ENCODE peak calls at places on chromosomes 2 and 18, in four cellular contexts. C, H, F and T are unnamed samples.

GRCh38 chr2:61675204-61675603 is 137.0 kb upstream of the XPO1 start:
- DNase-seq in C (no peak), F (no peak), H (no peak), T (no peak)

GRCh38 chr2:7014201-7014640 is 97.0 kb downstream of the RNF144A start:
- DNase-seq in H (no peak), F (no peak), C (no peak), T (peak)

GRCh38 chr2:172704072-172704936 is 31.3 kb upstream of the RAPGEF4 start:
- DNase-seq in C (no peak), H (no peak), F (no peak), T (no peak)

GRCh38 chr2:145460151-145460550 is 940.2 kb upstream of the ZEB2 start:
- DNase-seq in C (no peak), F (no peak), H (no peak), T (no peak)

GRCh38 chr2:28378679-28379392 is 13.8 kb upstream of the FOSL2 start:
- DNase-seq in H (no peak), C (peak), F (no peak), T (no peak)

GRCh38 chr2:101752708-101753107 is 55.2 kb downstream of the MAP4K4 start:
- DNase-seq in H (no peak), C (no peak), F (peak), T (no peak)

GRCh38 chr2:188089896-188090295 is 201.8 kb upstream of the GULP1 start:
- DNase-seq in C (no peak), H (no peak), F (no peak), T (no peak)

GRCh38 chr18:23226386-23226785 is 91.1 kb downstream of the CABLES1 start:
- DNase-seq in H (no peak), C (no peak), F (no peak), T (no peak)

GRCh38 chr2:42200534-42201227 is 31.5 kb downstream of the EML4 start:
- DNase-seq in C (no peak), F (no peak), H (no peak), T (no peak)

GRCh38 chr18:58202406-58202730 is 158.3 kb downstream of the NEDD4L start:
- DNase-seq in F (no peak), C (no peak), H (no peak), T (no peak)

GRCh38 chr18:31436825-31437224 is 10.7 kb upstream of the DSG3 start:
- DNase-seq in F (no peak), H (no peak), C (no peak), T (no peak)

GRCh38 chr18:596288-596881 is 403 bp upstream of the CLUL1 start:
- DNase-seq in F (no peak), H (no peak), C (no peak), T (no peak)

GRCh38 chr18:56291229-56291796 is 347.1 kb downstream of the TXNL1 start:
- DNase-seq in F (no peak), H (no peak), C (no peak), T (no peak)

GRCh38 chr2:46286715-46287114 is 10.5 kb upstream of the EPAS1 start:
- DNase-seq in C (no peak), F (no peak), H (no peak), T (no peak)

GRCh38 chr2:64906853-64907536 is 82.2 kb upstream of the SLC1A4 start:
- DNase-seq in C (no peak), F (no peak), H (no peak), T (no peak)

GRCh38 chr2:151338115-151338514 is 19.3 kb upstream of the TNFAIP6 start:
- DNase-seq in F (peak), H (no peak), C (no peak), T (no peak)

GRCh38 chr2:75547345-75548035 is 13.2 kb downstream of the EVA1A start:
- DNase-seq in C (no peak), F (peak), H (peak), T (no peak)